ENCODE peak calls at places on chromosome 5, in ten cellular contexts. G, Q, F, N, R, C, A, V, W and J are unnamed samples.

GRCh38 chr5:523658-524441 is 399 bp downstream of the SLC9A3 start:
- DNase-seq in N (no peak), G (no peak), W (no peak), F (peak), A (no peak), C (no peak), V (no peak), Q (no peak), R (no peak), J (no peak)

GRCh38 chr5:83586874-83587776 is 115.6 kb downstream of the VCAN start:
- DNase-seq in N (peak), G (no peak), R (no peak), F (no peak), W (no peak), A (no peak), Q (peak), V (no peak), C (peak), J (peak)

GRCh38 chr5:168314735-168315411 is 23.4 kb downstream of the WWC1 start:
- DNase-seq in G (peak), Q (peak), F (no peak), A (no peak), V (no peak), C (peak), N (peak), R (peak), W (no peak), J (peak)

GRCh38 chr5:2031581-2031980 is 148.9 kb upstream of the IRX4 start:
- DNase-seq in G (no peak), N (no peak), Q (no peak), A (no peak), C (no peak), W (no peak), F (peak), V (no peak), R (no peak), J (no peak)

GRCh38 chr5:72451771-72452505 is 55.3 kb downstream of the ZNF366 start:
- DNase-seq in V (peak), F (no peak), Q (peak), W (peak), N (peak), R (no peak), C (peak), A (no peak), G (peak), J (no peak)

GRCh38 chr5:157109744-157110143 is 900 bp upstream of the HAVCR2 start:
- DNase-seq in A (peak), C (no peak), W (no peak), F (no peak), G (no peak), V (peak), R (no peak), Q (no peak), N (no peak), J (no peak)

GRCh38 chr5:5886812-5887486 is 464.5 kb downstream of the ICE1 start:
- DNase-seq in R (peak), N (no peak), W (peak), V (peak), F (peak), G (no peak), C (no peak), A (peak), Q (no peak), J (no peak)

GRCh38 chr5:110880413-110880812 is 141.6 kb downstream of the SLC25A46 start:
- DNase-seq in A (no peak), V (no peak), N (peak), F (no peak), C (peak), G (peak), R (peak), W (no peak), Q (peak), J (peak)

GRCh38 chr5:170536498-170536897 is 32.7 kb downstream of the KCNIP1 start:
- DNase-seq in W (no peak), Q (no peak), C (no peak), F (no peak), R (no peak), V (no peak), G (no peak), A (no peak), N (no peak), J (no peak)

GRCh38 chr5:659496-660263 is 33.5 kb downstream of the TPPP start:
- DNase-seq in W (no peak), Q (no peak), A (no peak), N (no peak), V (no peak), R (no peak), C (no peak), F (no peak), G (no peak), J (no peak)

GRCh38 chr5:148342371-148343048 is 7.2 kb downstream of the SPINK9 start:
- DNase-seq in N (no peak), Q (no peak), F (no peak), G (no peak), A (no peak), C (no peak), W (no peak), V (no peak), R (no peak), J (no peak)

GRCh38 chr5:143105216-143105905 is 298.1 kb downstream of the NR3C1 start:
- DNase-seq in N (no peak), W (no peak), F (no peak), Q (no peak), V (no peak), C (no peak), A (no peak), R (no peak), G (no peak), J (peak)

GRCh38 chr5:60700347-60700815 is 415 bp upstream of the DEPDC1B start:
- DNase-seq in W (no peak), A (peak), C (peak), F (no peak), N (no peak), G (peak), V (peak), R (peak), Q (no peak), J (no peak)

GRCh38 chr5:102760815-102761214 is 5.7 kb downstream of the PAM start:
- DNase-seq in V (no peak), G (peak), W (no peak), R (no peak), F (no peak), A (no peak), Q (peak), N (peak), C (no peak), J (no peak)

GRCh38 chr5:79143684-79144379 is 32.2 kb downstream of the BHMT start:
- DNase-seq in R (no peak), V (no peak), G (peak), A (no peak), N (peak), Q (peak), W (no peak), F (no peak), C (no peak), J (peak)

GRCh38 chr5:81749562-81750307 is 1.2 kb downstream of the SSBP2 start:
- DNase-seq in W (peak), R (peak), Q (no peak), A (peak), V (peak), F (peak), N (peak), C (no peak), G (no peak), J (no peak)

GRCh38 chr5:153523831-153524230 is 33.4 kb downstream of the GRIA1 start:
- DNase-seq in W (no peak), R (no peak), A (no peak), G (peak), Q (peak), C (peak), N (peak), F (no peak), V (no peak), J (peak)

GRCh38 chr5:42804717-42805339 is 6.9 kb downstream of the SELENOP start:
- DNase-seq in R (no peak), G (no peak), Q (no peak), N (no peak), F (no peak), V (no peak), A (no peak), W (no peak), C (no peak), J (no peak)

GRCh38 chr5:133459474-133460155 is 152.7 kb downstream of the FSTL4 start:
- DNase-seq in A (no peak), G (no peak), N (no peak), Q (no peak), W (no peak), F (no peak), R (no peak), V (no peak), C (no peak), J (no peak)

GRCh38 chr5:52455920-52456319 is 331.8 kb upstream of the ITGA1 start:
- DNase-seq in Q (no peak), A (no peak), N (no peak), R (no peak), C (no peak), F (no peak), V (no peak), W (no peak), G (no peak), J (peak)

GRCh38 chr5:118698774-118699173 is 289.6 kb downstream of the DTWD2 start:
- DNase-seq in G (no peak), C (no peak), N (no peak), R (no peak), Q (no peak), F (no peak), A (no peak), W (no peak), V (no peak), J (no peak)

GRCh38 chr5:177339107-177339638 is 12.3 kb downstream of the LMAN2 start:
- DNase-seq in Q (no peak), V (no peak), C (no peak), G (no peak), W (no peak), F (no peak), N (no peak), A (no peak), R (no peak), J (no peak)

GRCh38 chr5:148915224-148915803 is 88.9 kb downstream of the ADRB2 start:
- DNase-seq in V (no peak), R (no peak), A (no peak), F (no peak), Q (peak), C (no peak), G (no peak), N (no peak), W (no peak), J (peak)

GRCh38 chr5:51404256-51404655 is 21.0 kb downstream of the ISL1 start:
- DNase-seq in Q (no peak), A (no peak), G (no peak), V (no peak), F (no peak), R (no peak), N (no peak), C (no peak), W (no peak), J (no peak)

GRCh38 chr5:86837610-86838009 is 219.9 kb downstream of the COX7C start:
- DNase-seq in W (no peak), C (no peak), F (no peak), G (peak), N (peak), A (no peak), Q (no peak), V (no peak), R (no peak), J (peak)

GRCh38 chr5:33558489-33558888 is 117.7 kb downstream of the TARS1 start:
- DNase-seq in Q (peak), F (no peak), C (peak), R (no peak), W (no peak), V (no peak), G (peak), A (no peak), N (no peak), J (no peak)

GRCh38 chr5:114055318-114055788 is 306.5 kb upstream of the KCNN2 start:
- DNase-seq in R (peak), C (peak), F (peak), W (peak), G (peak), V (no peak), N (peak), A (no peak), Q (no peak), J (no peak)

GRCh38 chr5:178589180-178590140 is 733 bp downstream of the COL23A1 start:
- DNase-seq in G (no peak), C (peak), V (no peak), R (no peak), N (peak), A (no peak), F (peak), Q (no peak), W (peak), J (no peak)

DNA sequence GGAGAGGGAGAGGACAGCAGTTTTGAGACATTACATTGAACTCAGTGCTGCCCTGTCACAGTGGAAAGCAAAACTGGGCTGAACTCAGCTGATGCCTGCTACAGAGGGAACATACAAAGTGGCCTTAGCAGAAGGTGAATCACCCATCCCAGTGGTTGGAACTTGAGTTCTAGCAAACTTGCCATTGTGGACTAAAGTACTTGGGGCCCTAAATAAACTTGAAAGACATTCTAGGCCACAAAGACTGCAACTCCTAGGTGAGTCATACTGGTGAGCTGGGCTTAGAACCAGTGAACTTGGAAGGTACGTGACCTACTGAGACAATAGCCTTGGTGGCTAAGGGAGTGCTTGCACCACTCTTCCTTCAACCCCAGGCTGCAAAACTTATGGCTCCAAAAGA is 155.7 kb upstream of the RIOK2 start:
- DNase-seq in C (no peak), R (no peak), V (no peak), G (peak), Q (no peak), A (no peak), N (peak), F (no peak), W (no peak), J (no peak)
- TF ChIP-seq CTCF in C (no peak), R (no peak), V (no peak), G (no peak), Q (no peak), A (no peak), N (no peak), F (no peak), W (no peak), J (no peak)

GRCh38 chr5:175855041-175855720 is 16.2 kb upstream of the CPLX2 start:
- DNase-seq in N (no peak), W (no peak), R (no peak), G (no peak), C (no peak), A (no peak), V (no peak), Q (no peak), F (no peak), J (no peak)

GRCh38 chr5:175851727-175852126 is 19.7 kb upstream of the CPLX2 start:
- DNase-seq in G (no peak), F (no peak), Q (no peak), A (no peak), W (no peak), N (no peak), R (no peak), C (no peak), V (no peak), J (no peak)

GRCh38 chr5:175851311-175851710 is 20.1 kb upstream of the CPLX2 start:
- DNase-seq in N (no peak), R (no peak), A (no peak), V (no peak), C (no peak), Q (no peak), G (no peak), F (no peak), W (no peak), J (no peak)

GRCh38 chr5:175854231-175855040 is 16.9 kb upstream of the CPLX2 start:
- DNase-seq in F (no peak), V (no peak), G (no peak), W (no peak), R (peak), C (no peak), N (no peak), A (no peak), Q (no peak), J (no peak)

DNA sequence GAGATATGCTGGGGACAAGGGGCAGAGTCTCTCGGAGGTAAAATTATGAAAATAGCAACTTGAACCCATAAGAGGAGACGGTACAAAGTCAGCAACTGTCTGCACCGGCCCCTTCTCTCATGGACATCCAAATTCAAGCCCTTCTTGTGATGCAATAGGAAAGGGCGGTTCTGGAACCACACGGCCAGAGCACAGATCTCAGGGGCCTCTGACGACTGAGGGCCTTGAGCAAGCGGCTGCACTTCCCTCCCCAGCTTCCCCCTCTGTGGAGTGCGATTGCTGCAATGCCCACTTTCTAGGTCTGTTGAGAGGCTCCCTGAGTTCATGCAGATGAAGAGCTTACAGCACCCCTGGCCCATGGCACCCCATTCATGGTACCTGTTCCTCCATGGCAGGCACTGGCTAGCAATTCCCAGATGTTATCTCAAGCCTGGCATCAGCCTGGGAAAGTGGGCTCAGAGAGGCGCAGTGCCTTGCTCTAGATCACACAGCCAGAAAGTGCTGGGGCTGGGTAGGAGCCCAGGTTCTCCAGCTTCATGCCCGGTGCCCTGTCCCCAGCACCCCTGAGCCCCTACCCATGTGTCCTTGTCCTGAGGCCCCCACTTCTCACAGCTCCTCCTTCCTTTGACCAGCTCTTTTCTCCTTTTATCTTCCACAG is 17.7 kb upstream of the CPLX2 start:
- DNase-seq in F (no peak), V (no peak), R (no peak), N (no peak), Q (no peak), A (no peak), C (no peak), W (no peak), G (no peak), J (no peak)
- TF ChIP-seq CTCF in F (no peak), V (no peak), R (no peak), N (no peak), Q (no peak), A (no peak), C (no peak), W (no peak), G (no peak), J (no peak)

DNA sequence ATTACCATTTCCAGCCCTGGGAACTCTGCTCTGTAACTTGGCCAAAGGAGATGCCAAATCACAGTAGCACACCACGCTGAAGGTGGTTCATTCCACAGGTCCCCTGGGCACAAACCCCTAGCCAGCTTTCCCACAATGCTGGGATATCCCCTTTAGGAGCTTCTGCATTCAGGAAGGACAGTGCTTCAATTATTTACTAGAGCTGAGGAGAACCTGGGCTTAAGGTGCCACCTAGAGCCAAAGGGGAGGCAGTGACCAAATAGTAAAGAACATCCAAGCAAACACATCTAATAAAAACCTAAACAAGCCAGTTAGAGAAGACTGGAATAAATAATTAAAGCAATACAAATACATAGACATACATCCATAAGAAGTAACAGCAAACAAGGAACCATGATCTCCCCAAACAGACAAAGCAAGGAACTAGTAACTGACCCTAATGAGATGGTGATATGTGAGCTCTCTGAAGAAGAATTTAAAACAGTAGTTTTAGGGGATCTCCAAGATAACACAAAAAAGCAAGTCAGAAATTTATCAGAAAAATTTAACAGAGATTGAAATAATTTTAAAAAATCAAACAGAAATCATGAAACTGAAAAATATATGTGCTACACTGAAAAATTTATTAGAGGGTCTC is 14.6 kb downstream of the KIF4B start:
- DNase-seq in Q (no peak), N (no peak), R (no peak), C (peak), V (no peak), F (no peak), W (no peak), G (no peak), A (no peak), J (peak)
- TF ChIP-seq CTCF in Q (peak), N (no peak), R (no peak), C (peak), V (no peak), F (no peak), W (no peak), G (peak), A (peak), J (peak)

GRCh38 chr5:179825655-179826182 is 5.0 kb downstream of the SQSTM1 start:
- DNase-seq in A (no peak), W (no peak), F (no peak), V (no peak), N (no peak), C (no peak), R (no peak), Q (peak), G (no peak), J (no peak)
- TF ChIP-seq CTCF in A (no peak), W (peak), F (no peak), V (no peak), N (no peak), C (no peak), R (no peak), Q (no peak), G (no peak), J (no peak)

GRCh38 chr5:181221105-181221791 is 1.8 kb upstream of the TRIM41 start:
- DNase-seq in R (no peak), G (no peak), N (no peak), F (no peak), Q (no peak), W (no peak), A (peak), V (no peak), C (no peak), J (no peak)

GRCh38 chr5:181223729-181224389 is 778 bp downstream of the TRIM41 start:
- DNase-seq in R (peak), N (peak), V (no peak), W (peak), F (no peak), A (no peak), Q (no peak), C (peak), G (no peak), J (no peak)

GRCh38 chr5:181221792-181222629 is 1.1 kb upstream of the TRIM41 start:
- DNase-seq in A (peak), W (peak), C (peak), V (peak), R (peak), Q (peak), N (peak), G (peak), F (peak), J (peak)

GRCh38 chr5:181223041-181223728 is at the start of gene TRIM41:
- DNase-seq in A (peak), C (peak), F (peak), W (peak), Q (peak), V (peak), N (peak), R (peak), G (peak), J (peak)

DNA sequence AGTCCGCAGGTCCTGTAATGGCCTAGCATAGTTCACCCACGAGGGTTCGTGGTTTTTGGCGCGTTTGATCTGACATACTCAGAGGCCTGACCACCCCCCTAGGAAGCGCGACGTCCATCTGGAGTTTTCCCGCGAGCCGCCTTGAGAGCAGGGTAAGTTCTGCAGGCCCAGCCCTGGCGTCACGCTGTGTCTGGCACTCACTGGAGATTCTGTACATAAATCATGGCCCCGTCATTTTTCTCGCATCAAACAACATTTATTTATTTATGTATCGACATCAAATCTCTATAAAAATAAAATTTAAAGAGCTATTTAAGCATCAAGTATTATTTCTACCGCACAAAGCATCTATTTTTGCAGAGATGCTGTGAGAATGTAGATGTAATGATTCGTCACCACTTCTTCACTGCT is 446 bp upstream of the TRIM41 start:
- DNase-seq in V (no peak), W (no peak), A (no peak), F (no peak), Q (no peak), N (no peak), C (no peak), R (no peak), G (no peak), J (no peak)
- TF ChIP-seq CTCF in V (no peak), W (peak), A (no peak), F (no peak), Q (no peak), N (no peak), C (no peak), R (no peak), G (no peak), J (no peak)

GRCh38 chr5:57412010-57412409 is 70.6 kb downstream of the ACTBL2 start:
- DNase-seq in V (no peak), Q (peak), N (peak), G (peak), A (no peak), W (no peak), C (peak), R (no peak), F (no peak), J (peak)
- TF ChIP-seq CTCF in V (no peak), Q (no peak), N (no peak), G (no peak), A (no peak), W (no peak), C (no peak), R (no peak), F (no peak), J (no peak)

GRCh38 chr5:174581483-174581882 is 142.9 kb upstream of the MSX2 start:
- DNase-seq in A (no peak), F (peak), V (no peak), W (peak), N (no peak), G (peak), Q (no peak), R (peak), C (peak), J (no peak)
- TF ChIP-seq CTCF in A (no peak), F (peak), V (peak), W (peak), N (peak), G (peak), Q (no peak), R (peak), C (peak), J (peak)